ENCODE peak calls at places on chromosomes 6 and 20, in ten cellular contexts. One of them, this sample, is unnamed.

GRCh38 chr6:15481414-15481813 is 181.4 kb downstream of the DTNBP1 start:
- DNase-seq in adrenal gland: no peak
- DNase-seq in upper lobe of right lung: no peak
- DNase-seq in cardiac fibroblast: no peak
- DNase-seq in cardiac muscle cell: no peak
- DNase-seq in PC-9: no peak
- DNase-seq in thoracic aorta: no peak
- DNase-seq in lower lobe of right lung: no peak
- DNase-seq in MM.1S: no peak
- DNase-seq in sigmoid colon: no peak
- DNase-seq in this sample: no peak

GRCh38 chr20:12969071-12969669 is 39.6 kb upstream of the SPTLC3 start:
- DNase-seq in adrenal gland: no peak
- DNase-seq in upper lobe of right lung: no peak
- DNase-seq in cardiac fibroblast: peak; percentile 12
- DNase-seq in cardiac muscle cell: no peak
- DNase-seq in PC-9: no peak
- DNase-seq in thoracic aorta: no peak
- DNase-seq in lower lobe of right lung: no peak
- DNase-seq in MM.1S: no peak
- DNase-seq in sigmoid colon: no peak
- DNase-seq in this sample: peak; percentile 31

GRCh38 chr6:27865952-27866369 is 46.2 kb downstream of the OR2B2 start:
- DNase-seq in adrenal gland: no peak
- DNase-seq in upper lobe of right lung: no peak
- DNase-seq in cardiac fibroblast: no peak
- DNase-seq in cardiac muscle cell: peak; percentile 29
- DNase-seq in PC-9: no peak
- DNase-seq in thoracic aorta: no peak
- DNase-seq in lower lobe of right lung: no peak
- DNase-seq in MM.1S: peak; percentile 55
- DNase-seq in sigmoid colon: no peak
- DNase-seq in this sample: no peak

GRCh38 chr6:46323312-46323965 is 152.7 kb upstream of the ENPP5 start:
- DNase-seq in adrenal gland: peak; percentile 70
- DNase-seq in upper lobe of right lung: no peak
- DNase-seq in cardiac fibroblast: peak; percentile 84
- DNase-seq in cardiac muscle cell: no peak
- DNase-seq in PC-9: peak; percentile 39
- DNase-seq in thoracic aorta: no peak
- DNase-seq in lower lobe of right lung: no peak
- DNase-seq in MM.1S: no peak
- DNase-seq in sigmoid colon: no peak
- DNase-seq in this sample: peak; percentile 91

GRCh38 chr20:31751126-31751525 is 12.0 kb downstream of the TPX2 start:
- DNase-seq in adrenal gland: no peak
- DNase-seq in upper lobe of right lung: no peak
- DNase-seq in cardiac fibroblast: peak; percentile 95
- DNase-seq in cardiac muscle cell: no peak
- DNase-seq in PC-9: no peak
- DNase-seq in thoracic aorta: no peak
- DNase-seq in lower lobe of right lung: no peak
- DNase-seq in MM.1S: no peak
- DNase-seq in sigmoid colon: no peak
- DNase-seq in this sample: peak; percentile 97

GRCh38 chr6:138105446-138105845 is 1.8 kb downstream of the PERP start:
- DNase-seq in adrenal gland: no peak
- DNase-seq in upper lobe of right lung: no peak
- DNase-seq in cardiac fibroblast: no peak
- DNase-seq in cardiac muscle cell: no peak
- DNase-seq in PC-9: peak; percentile 90
- DNase-seq in thoracic aorta: no peak
- DNase-seq in lower lobe of right lung: no peak
- DNase-seq in MM.1S: peak; percentile 39
- DNase-seq in sigmoid colon: no peak
- DNase-seq in this sample: no peak

GRCh38 chr20:25197173-25197869 is 1.8 kb downstream of the ENTPD6 start:
- DNase-seq in adrenal gland: no peak
- DNase-seq in upper lobe of right lung: no peak
- DNase-seq in cardiac fibroblast: no peak
- DNase-seq in cardiac muscle cell: no peak
- DNase-seq in PC-9: no peak
- DNase-seq in thoracic aorta: no peak
- DNase-seq in lower lobe of right lung: no peak
- DNase-seq in MM.1S: peak; percentile 21
- DNase-seq in sigmoid colon: no peak
- DNase-seq in this sample: no peak

GRCh38 chr6:124967444-124967843 is 5.2 kb downstream of the RNF217 start:
- DNase-seq in adrenal gland: no peak
- DNase-seq in upper lobe of right lung: no peak
- DNase-seq in cardiac fibroblast: no peak
- DNase-seq in cardiac muscle cell: no peak
- DNase-seq in PC-9: peak; percentile 86
- DNase-seq in thoracic aorta: no peak
- DNase-seq in lower lobe of right lung: no peak
- DNase-seq in MM.1S: no peak
- DNase-seq in sigmoid colon: no peak
- DNase-seq in this sample: no peak

GRCh38 chr20:5780233-5781217 is 30.3 kb downstream of the SHLD1 start:
- DNase-seq in adrenal gland: no peak
- DNase-seq in upper lobe of right lung: no peak
- DNase-seq in cardiac fibroblast: no peak
- DNase-seq in cardiac muscle cell: no peak
- DNase-seq in PC-9: no peak
- DNase-seq in thoracic aorta: no peak
- DNase-seq in lower lobe of right lung: no peak
- DNase-seq in MM.1S: no peak
- DNase-seq in sigmoid colon: no peak
- DNase-seq in this sample: no peak

GRCh38 chr6:167708501-167709094 is 118.1 kb upstream of the AFDN start:
- DNase-seq in adrenal gland: no peak
- DNase-seq in upper lobe of right lung: no peak
- DNase-seq in cardiac fibroblast: no peak
- DNase-seq in cardiac muscle cell: no peak
- DNase-seq in PC-9: no peak
- DNase-seq in thoracic aorta: no peak
- DNase-seq in lower lobe of right lung: no peak
- DNase-seq in MM.1S: no peak
- DNase-seq in sigmoid colon: no peak
- DNase-seq in this sample: no peak

GRCh38 chr6:20866038-20866437 is 331.8 kb downstream of the CDKAL1 start:
- DNase-seq in adrenal gland: no peak
- DNase-seq in upper lobe of right lung: no peak
- DNase-seq in cardiac fibroblast: no peak
- DNase-seq in cardiac muscle cell: no peak
- DNase-seq in PC-9: no peak
- DNase-seq in thoracic aorta: no peak
- DNase-seq in lower lobe of right lung: no peak
- DNase-seq in MM.1S: no peak
- DNase-seq in sigmoid colon: no peak
- DNase-seq in this sample: no peak

GRCh38 chr20:36835453-36836198 is 40.3 kb upstream of the TLDC2 start:
- DNase-seq in adrenal gland: peak; percentile 96
- DNase-seq in upper lobe of right lung: peak; percentile 95
- DNase-seq in cardiac fibroblast: peak; percentile 96
- DNase-seq in cardiac muscle cell: peak; percentile 95
- DNase-seq in PC-9: peak; percentile 73
- DNase-seq in thoracic aorta: peak; percentile 89
- DNase-seq in lower lobe of right lung: peak; percentile 94
- DNase-seq in MM.1S: peak; percentile 91
- DNase-seq in sigmoid colon: peak; percentile 98
- DNase-seq in this sample: peak; percentile 94

GRCh38 chr20:42650345-42650744 is 539.4 kb downstream of the PTPRT start:
- DNase-seq in adrenal gland: no peak
- DNase-seq in upper lobe of right lung: no peak
- DNase-seq in cardiac fibroblast: no peak
- DNase-seq in cardiac muscle cell: no peak
- DNase-seq in PC-9: no peak
- DNase-seq in thoracic aorta: no peak
- DNase-seq in lower lobe of right lung: no peak
- DNase-seq in MM.1S: no peak
- DNase-seq in sigmoid colon: no peak
- DNase-seq in this sample: no peak

GRCh38 chr6:12603711-12604049 is 112.9 kb upstream of the PHACTR1 start:
- DNase-seq in adrenal gland: no peak
- DNase-seq in upper lobe of right lung: no peak
- DNase-seq in cardiac fibroblast: no peak
- DNase-seq in cardiac muscle cell: no peak
- DNase-seq in PC-9: no peak
- DNase-seq in thoracic aorta: no peak
- DNase-seq in lower lobe of right lung: no peak
- DNase-seq in MM.1S: no peak
- DNase-seq in sigmoid colon: no peak
- DNase-seq in this sample: no peak
- TF ChIP-seq CTCF in adrenal gland: no peak
- TF ChIP-seq CTCF in upper lobe of right lung: no peak
- TF ChIP-seq CTCF in cardiac fibroblast: peak; percentile 3
- TF ChIP-seq CTCF in cardiac muscle cell: no peak
- TF ChIP-seq CTCF in PC-9: no peak
- TF ChIP-seq CTCF in thoracic aorta: no peak
- TF ChIP-seq CTCF in lower lobe of right lung: no peak
- TF ChIP-seq CTCF in MM.1S: peak; percentile 3
- TF ChIP-seq CTCF in sigmoid colon: no peak
- TF ChIP-seq CTCF in this sample: no peak

DNA sequence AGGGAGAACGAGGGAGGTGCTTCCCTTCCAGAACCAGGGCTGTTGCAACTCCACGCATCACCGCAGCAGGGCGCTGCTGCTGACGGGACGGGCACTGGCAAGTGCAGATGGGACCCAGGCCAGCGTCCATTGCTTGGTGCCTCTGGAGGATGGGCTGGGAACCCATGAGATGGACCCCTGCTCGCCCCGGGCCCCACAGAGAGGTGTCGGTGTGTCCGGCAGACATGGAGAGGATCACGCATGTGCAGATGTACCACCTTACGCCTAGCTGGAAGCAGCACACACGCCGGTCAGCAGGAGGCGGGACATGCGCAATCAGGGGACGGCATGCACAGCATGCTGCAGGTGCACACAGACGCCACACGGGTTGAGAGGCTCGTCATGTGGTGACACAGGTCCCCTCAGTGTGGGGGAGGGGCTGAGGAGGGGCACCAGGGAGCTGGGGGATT is 5.7 kb downstream of the CABLES2 start:
- DNase-seq in adrenal gland: no peak
- DNase-seq in upper lobe of right lung: no peak
- DNase-seq in cardiac fibroblast: no peak
- DNase-seq in cardiac muscle cell: peak; percentile 49
- DNase-seq in PC-9: no peak
- DNase-seq in thoracic aorta: no peak
- DNase-seq in lower lobe of right lung: no peak
- DNase-seq in MM.1S: no peak
- DNase-seq in sigmoid colon: no peak
- DNase-seq in this sample: no peak
- H3K4me3 ChIP-seq in adrenal gland: no peak overlapping the region
- H3K4me3 ChIP-seq in upper lobe of right lung: no peak overlapping the region
- H3K4me3 ChIP-seq in cardiac fibroblast: no peak overlapping the region
- H3K4me3 ChIP-seq in cardiac muscle cell: no peak overlapping the region
- H3K4me3 ChIP-seq in PC-9: no peak overlapping the region
- H3K4me3 ChIP-seq in thoracic aorta: no peak overlapping the region
- H3K4me3 ChIP-seq in lower lobe of right lung: no peak overlapping the region
- H3K4me3 ChIP-seq in MM.1S: no peak overlapping the region
- H3K4me3 ChIP-seq in sigmoid colon: no peak overlapping the region
- H3K4me3 ChIP-seq in this sample: no peak overlapping the region

GRCh38 chr6:42783876-42784738 is 2.3 kb downstream of the BICRAL start:
- DNase-seq in adrenal gland: no peak
- DNase-seq in upper lobe of right lung: no peak
- DNase-seq in cardiac fibroblast: peak; percentile 36
- DNase-seq in cardiac muscle cell: no peak
- DNase-seq in PC-9: no peak
- DNase-seq in thoracic aorta: no peak
- DNase-seq in lower lobe of right lung: no peak
- DNase-seq in MM.1S: no peak
- DNase-seq in sigmoid colon: no peak
- DNase-seq in this sample: peak; percentile 50

GRCh38 chr6:42782689-42783176 is 881 bp downstream of the BICRAL start:
- DNase-seq in adrenal gland: peak; percentile 80
- DNase-seq in upper lobe of right lung: peak; percentile 89
- DNase-seq in cardiac fibroblast: peak; percentile 96
- DNase-seq in cardiac muscle cell: peak; percentile 71
- DNase-seq in PC-9: peak; percentile 60
- DNase-seq in thoracic aorta: peak; percentile 47
- DNase-seq in lower lobe of right lung: peak; percentile 77
- DNase-seq in MM.1S: peak; percentile 48
- DNase-seq in sigmoid colon: peak; percentile 90
- DNase-seq in this sample: peak; percentile 91

GRCh38 chr6:42784739-42785498 is 3.1 kb downstream of the BICRAL start:
- DNase-seq in adrenal gland: peak; percentile 33
- DNase-seq in upper lobe of right lung: no peak
- DNase-seq in cardiac fibroblast: no peak
- DNase-seq in cardiac muscle cell: no peak
- DNase-seq in PC-9: no peak
- DNase-seq in thoracic aorta: no peak
- DNase-seq in lower lobe of right lung: no peak
- DNase-seq in MM.1S: no peak
- DNase-seq in sigmoid colon: no peak
- DNase-seq in this sample: no peak

GRCh38 chr6:42781811-42782688 is at the start of gene BICRAL:
- DNase-seq in adrenal gland: peak; percentile 60
- DNase-seq in upper lobe of right lung: peak; percentile 75
- DNase-seq in cardiac fibroblast: peak; percentile 93
- DNase-seq in cardiac muscle cell: peak; percentile 75
- DNase-seq in PC-9: peak; percentile 72
- DNase-seq in thoracic aorta: no peak
- DNase-seq in lower lobe of right lung: peak; percentile 68
- DNase-seq in MM.1S: peak; percentile 58
- DNase-seq in sigmoid colon: peak; percentile 74
- DNase-seq in this sample: peak; percentile 90

GRCh38 chr6:42783177-42783875 is 1.5 kb downstream of the BICRAL start:
- DNase-seq in adrenal gland: peak; percentile 80
- DNase-seq in upper lobe of right lung: peak; percentile 90
- DNase-seq in cardiac fibroblast: peak; percentile 86
- DNase-seq in cardiac muscle cell: peak; percentile 80
- DNase-seq in PC-9: no peak
- DNase-seq in thoracic aorta: peak; percentile 9
- DNase-seq in lower lobe of right lung: peak; percentile 84
- DNase-seq in MM.1S: peak; percentile 31
- DNase-seq in sigmoid colon: peak; percentile 88
- DNase-seq in this sample: peak; percentile 73
- TF ChIP-seq CTCF in adrenal gland: no peak
- TF ChIP-seq CTCF in upper lobe of right lung: no peak
- TF ChIP-seq CTCF in cardiac fibroblast: no peak
- TF ChIP-seq CTCF in cardiac muscle cell: no peak
- TF ChIP-seq CTCF in PC-9: no peak
- TF ChIP-seq CTCF in thoracic aorta: no peak
- TF ChIP-seq CTCF in lower lobe of right lung: no peak
- TF ChIP-seq CTCF in MM.1S: no peak
- TF ChIP-seq CTCF in sigmoid colon: no peak
- TF ChIP-seq CTCF in this sample: no peak

GRCh38 chr20:1618954-1619550 is 757 bp downstream of the SIRPB1 start:
- DNase-seq in adrenal gland: no peak
- DNase-seq in upper lobe of right lung: no peak
- DNase-seq in cardiac fibroblast: no peak
- DNase-seq in cardiac muscle cell: no peak
- DNase-seq in PC-9: no peak
- DNase-seq in thoracic aorta: no peak
- DNase-seq in lower lobe of right lung: no peak
- DNase-seq in MM.1S: no peak
- DNase-seq in sigmoid colon: no peak
- DNase-seq in this sample: no peak
- H3K4me3 ChIP-seq in adrenal gland: no peak overlapping the region
- H3K4me3 ChIP-seq in upper lobe of right lung: peak overlapping the region; percentile 9
- H3K4me3 ChIP-seq in cardiac fibroblast: no peak overlapping the region
- H3K4me3 ChIP-seq in cardiac muscle cell: no peak overlapping the region
- H3K4me3 ChIP-seq in PC-9: peak overlapping the region; percentile 42
- H3K4me3 ChIP-seq in thoracic aorta: no peak overlapping the region
- H3K4me3 ChIP-seq in lower lobe of right lung: peak overlapping the region; percentile 38
- H3K4me3 ChIP-seq in MM.1S: no peak overlapping the region
- H3K4me3 ChIP-seq in sigmoid colon: no peak overlapping the region
- H3K4me3 ChIP-seq in this sample: no peak overlapping the region